ENCODE peak calls at places on chromosome X, in ten cellular contexts. O is GM12865, V is adipocyte, M is fibroblast of mammary gland, F is GM23248, J is aorta, X is HFF-Myc, G is lower leg skin, H is foreskin fibroblast, I is body of pancreas. Q is an unnamed sample.

GRCh38 chrX:131288738-131289511 is at the start of gene IGSF1:
- DNase-seq in O (no peak), V (no peak), M (peak), F (peak), J (no peak), X (no peak), G (no peak), H (no peak), I (peak), Q (peak)

GRCh38 chrX:111568356-111568755 is 56.9 kb downstream of the SERTM2 start:
- DNase-seq in O (no peak), V (peak), M (peak), F (peak), J (no peak), X (no peak), G (no peak), H (no peak), I (peak), Q (no peak)

GRCh38 chrX:20173856-20174255 is 32.2 kb upstream of the EIF1AX start:
- DNase-seq in O (no peak), V (no peak), M (no peak), F (no peak), J (no peak), X (no peak), G (no peak), H (no peak), I (no peak), Q (no peak)

GRCh38 chrX:11244641-11245040 is 48.6 kb upstream of the AMELX start:
- DNase-seq in O (no peak), V (peak), M (peak), F (peak), J (no peak), X (no peak), G (no peak), H (peak), I (peak), Q (no peak)

GRCh38 chrX:63354484-63354883 is 3.4 kb upstream of the SPIN4 start:
- DNase-seq in O (no peak), V (no peak), M (no peak), F (no peak), J (no peak), X (no peak), G (no peak), H (no peak), I (no peak), Q (no peak)

GRCh38 chrX:24231169-24231568 is 81.6 kb downstream of the ZFX start:
- DNase-seq in O (peak), V (peak), M (peak), F (peak), J (no peak), X (peak), G (no peak), H (peak), I (peak), Q (peak)

GRCh38 chrX:151396827-151397740 is at the start of gene VMA21:
- DNase-seq in O (peak), V (peak), M (peak), F (peak), J (peak), X (no peak), G (peak), H (peak), I (peak), Q (peak)

GRCh38 chrX:109856974-109857373 is 123.9 kb upstream of the ACSL4 start:
- DNase-seq in O (peak), V (peak), M (peak), F (peak), J (no peak), X (no peak), G (no peak), H (no peak), I (peak), Q (peak)

GRCh38 chrX:75986980-75987379 is 185.9 kb upstream of the PBDC1 start:
- DNase-seq in O (no peak), V (no peak), M (no peak), F (no peak), J (no peak), X (no peak), G (no peak), H (no peak), I (no peak), Q (no peak)

GRCh38 chrX:74465424-74465823 is 44.1 kb downstream of the SLC16A2 start:
- DNase-seq in O (no peak), V (no peak), M (peak), F (peak), J (no peak), X (no peak), G (no peak), H (peak), I (no peak), Q (no peak)

GRCh38 chrX:99887918-99888317 is 522.2 kb downstream of the PCDH19 start:
- DNase-seq in O (no peak), V (no peak), M (no peak), F (no peak), J (no peak), X (no peak), G (no peak), H (no peak), I (no peak), Q (no peak)

GRCh38 chrX:53682885-53683555 is 3.5 kb downstream of the HUWE1 start:
- DNase-seq in O (peak), V (peak), M (peak), F (peak), J (no peak), X (no peak), G (no peak), H (peak), I (peak), Q (peak)

GRCh38 chrX:18702362-18703195 is 4.9 kb upstream of the PPEF1 start:
- DNase-seq in O (no peak), V (peak), M (peak), F (peak), J (no peak), X (peak), G (no peak), H (peak), I (no peak), Q (peak)

GRCh38 chrX:84907324-84907946 is 96.2 kb upstream of the APOOL start:
- DNase-seq in O (no peak), V (peak), M (peak), F (peak), J (no peak), X (no peak), G (no peak), H (no peak), I (no peak), Q (peak)

DNA sequence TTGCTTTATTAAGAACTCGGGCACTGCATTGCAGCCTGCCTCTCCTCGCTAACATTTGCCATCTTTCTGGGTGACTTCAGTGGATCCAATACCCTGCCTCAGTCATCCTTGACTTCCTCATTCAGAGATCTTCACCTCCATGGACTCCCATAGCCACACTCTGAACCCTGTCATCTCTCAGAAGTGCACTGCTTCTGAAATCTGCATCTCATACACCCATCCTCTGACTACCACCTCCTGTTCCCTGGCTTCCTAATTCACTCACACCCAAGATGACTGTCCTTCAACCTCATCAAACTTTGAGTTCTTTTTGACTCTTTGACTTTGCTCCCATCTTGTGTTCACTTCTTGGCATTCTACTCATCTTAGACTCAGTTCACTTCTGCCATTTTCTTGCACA is 25.3 kb upstream of the CYBB start:
- DNase-seq in O (peak), V (no peak), M (no peak), F (no peak), J (no peak), X (no peak), G (no peak), H (no peak), I (no peak), Q (no peak)
- H3K4me3 ChIP-seq in O (peak), V (no peak), M (no peak), F (no peak), J (no peak), X (no peak), G (no peak), H (no peak), I (no peak), Q (no peak)

GRCh38 chrX:72274526-72274925 is 2.5 kb downstream of the RPS4X start:
- DNase-seq in O (no peak), V (no peak), M (peak), F (no peak), J (no peak), X (no peak), G (no peak), H (no peak), I (no peak), Q (no peak)
- H3K4me3 ChIP-seq in O (peak), V (peak), M (peak), F (peak), J (no peak), X (peak), G (no peak), H (peak), I (no peak), Q (peak)

DNA sequence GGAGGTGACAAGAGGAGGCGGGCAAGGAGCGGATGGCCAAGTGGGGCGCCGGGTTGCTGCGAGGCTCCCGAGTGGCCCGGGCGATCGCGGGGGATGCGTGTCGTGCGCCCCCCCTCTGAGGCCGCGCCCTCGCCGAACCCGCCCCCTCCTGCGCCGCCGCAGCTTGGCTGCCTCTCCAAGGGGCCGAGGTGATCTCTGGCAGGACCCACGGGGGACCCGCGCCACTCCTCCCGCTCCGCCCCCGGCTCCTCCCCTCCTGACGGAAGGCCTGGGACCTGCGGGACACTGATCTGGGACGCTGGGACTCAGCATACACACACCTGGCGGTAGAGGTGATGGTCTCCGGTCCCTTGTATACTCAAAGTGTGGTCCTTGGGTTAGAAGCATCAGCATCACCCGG is 21.9 kb upstream of the FAM47C start:
- DNase-seq in O (no peak), V (peak), M (no peak), F (no peak), J (peak), X (no peak), G (no peak), H (no peak), I (no peak), Q (no peak)
- H3K4me3 ChIP-seq in O (no peak), V (peak), M (no peak), F (no peak), J (no peak), X (no peak), G (no peak), H (no peak), I (no peak), Q (peak)

GRCh38 chrX:77675986-77676385 is 110.0 kb downstream of the ATRX start:
- DNase-seq in O (no peak), V (no peak), M (no peak), F (no peak), J (no peak), X (no peak), G (no peak), H (no peak), I (no peak), Q (no peak)
- H3K4me3 ChIP-seq in O (no peak), V (no peak), M (no peak), F (no peak), J (no peak), X (no peak), G (no peak), H (no peak), I (no peak), Q (no peak)

GRCh38 chrX:48683411-48683982 is at the start of gene WAS:
- DNase-seq in O (peak), V (no peak), M (no peak), F (no peak), J (no peak), X (no peak), G (no peak), H (no peak), I (peak), Q (no peak)

GRCh38 chrX:48676893-48677270 is 6.7 kb upstream of the WAS start:
- DNase-seq in O (peak), V (no peak), M (no peak), F (peak), J (no peak), X (no peak), G (no peak), H (no peak), I (no peak), Q (no peak)

GRCh38 chrX:48676106-48676892 is 7.3 kb upstream of the WAS start:
- DNase-seq in O (peak), V (peak), M (peak), F (peak), J (peak), X (peak), G (peak), H (peak), I (peak), Q (peak)

GRCh38 chrX:48681539-48682183 is 1.9 kb upstream of the WAS start:
- DNase-seq in O (no peak), V (no peak), M (no peak), F (no peak), J (no peak), X (no peak), G (no peak), H (no peak), I (no peak), Q (no peak)

DNA sequence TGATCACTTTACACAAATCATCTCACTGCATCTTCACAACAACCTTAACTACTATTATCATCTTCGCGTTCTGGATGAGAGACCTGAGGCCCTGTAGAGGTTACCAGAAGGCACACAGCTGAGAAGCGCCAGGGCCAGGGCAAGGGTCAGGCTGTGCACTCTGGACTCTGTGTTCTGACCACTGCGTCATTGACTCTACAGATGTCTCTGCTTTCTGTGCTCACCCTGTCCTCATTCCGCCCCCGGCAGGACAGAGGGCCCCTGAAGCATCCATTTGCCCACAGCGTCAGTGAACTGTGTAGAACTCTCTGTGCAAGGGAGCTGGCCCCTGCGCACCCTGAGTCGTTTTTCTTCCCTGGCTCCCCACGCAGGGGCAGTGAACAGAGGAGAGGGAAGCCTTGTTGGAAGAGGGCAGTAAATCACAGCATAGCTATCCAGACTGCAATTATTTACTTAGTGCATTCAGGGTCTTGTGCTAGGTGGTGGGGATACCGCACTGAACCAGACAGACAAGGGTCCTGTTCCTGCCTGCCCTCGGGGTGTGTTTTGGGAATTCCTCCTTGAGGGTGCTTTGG is 6.1 kb upstream of the WAS start:
- DNase-seq in O (no peak), V (no peak), M (no peak), F (no peak), J (no peak), X (no peak), G (no peak), H (no peak), I (no peak), Q (no peak)
- H3K4me3 ChIP-seq in O (peak), V (peak), M (peak), F (no peak), J (no peak), X (peak), G (no peak), H (no peak), I (no peak), Q (peak)

GRCh38 chrX:39165185-39165584 is 363.9 kb downstream of the MID1IP1 start:
- DNase-seq in O (no peak), V (no peak), M (no peak), F (no peak), J (no peak), X (no peak), G (no peak), H (no peak), I (no peak), Q (no peak)
- H3K4me3 ChIP-seq in O (no peak), V (no peak), M (no peak), F (no peak), J (no peak), X (no peak), G (no peak), H (no peak), I (no peak), Q (no peak)

GRCh38 chrX:102714994-102715393 is 2.7 kb downstream of the GPRASP2 start:
- DNase-seq in O (no peak), V (no peak), M (peak), F (no peak), J (no peak), X (no peak), G (no peak), H (no peak), I (no peak), Q (no peak)
- H3K4me3 ChIP-seq in O (no peak), V (no peak), M (no peak), F (no peak), J (no peak), X (no peak), G (no peak), H (no peak), I (no peak), Q (no peak)